ENCODE peak calls at places on chromosomes 2 and 18, in ten cellular contexts. One of them, this sample, is unnamed.

GRCh38 chr2:234218261-234219180 is 168.0 kb downstream of the SPP2 start:
- DNase-seq in NCI-H226: no peak
- DNase-seq in body of pancreas: no peak
- DNase-seq in AG08395: peak
- DNase-seq in iris pigment epithelial cell: no peak
- DNase-seq in WTC11: no peak
- DNase-seq in NAMALWA: no peak
- DNase-seq in fibroblast of lung: no peak
- DNase-seq in activated CD4-positive, alpha-beta T cell treated with anti-CD3 and anti-CD28 coated beads for 48 hours: no peak
- DNase-seq in NCI-H774: no peak
- DNase-seq in this sample: peak

GRCh38 chr2:27961997-27962396 is 71.5 kb downstream of the BABAM2 start:
- DNase-seq in body of pancreas: no peak
- DNase-seq in WTC11: no peak
- DNase-seq in iris pigment epithelial cell: peak
- DNase-seq in activated CD4-positive, alpha-beta T cell treated with anti-CD3 and anti-CD28 coated beads for 48 hours: no peak
- DNase-seq in AG08395: no peak
- DNase-seq in fibroblast of lung: peak
- DNase-seq in NAMALWA: no peak
- DNase-seq in NCI-H774: no peak
- DNase-seq in NCI-H226: peak
- DNase-seq in this sample: no peak

GRCh38 chr2:227325824-227326195 is 759 bp downstream of the MFF start:
- DNase-seq in AG08395: peak
- DNase-seq in WTC11: peak
- DNase-seq in NAMALWA: no peak
- DNase-seq in fibroblast of lung: peak
- DNase-seq in iris pigment epithelial cell: peak
- DNase-seq in activated CD4-positive, alpha-beta T cell treated with anti-CD3 and anti-CD28 coated beads for 48 hours: peak
- DNase-seq in NCI-H226: peak
- DNase-seq in body of pancreas: peak
- DNase-seq in NCI-H774: no peak
- DNase-seq in this sample: peak

GRCh38 chr2:238884812-238885408 is 37.0 kb downstream of the TWIST2 start:
- DNase-seq in activated CD4-positive, alpha-beta T cell treated with anti-CD3 and anti-CD28 coated beads for 48 hours: no peak
- DNase-seq in AG08395: no peak
- DNase-seq in NCI-H226: no peak
- DNase-seq in WTC11: no peak
- DNase-seq in body of pancreas: no peak
- DNase-seq in NCI-H774: no peak
- DNase-seq in NAMALWA: no peak
- DNase-seq in fibroblast of lung: no peak
- DNase-seq in iris pigment epithelial cell: no peak
- DNase-seq in this sample: no peak

GRCh38 chr2:172462393-172463381 is 35.3 kb downstream of the ITGA6 start:
- DNase-seq in AG08395: no peak
- DNase-seq in activated CD4-positive, alpha-beta T cell treated with anti-CD3 and anti-CD28 coated beads for 48 hours: peak
- DNase-seq in iris pigment epithelial cell: no peak
- DNase-seq in NCI-H774: no peak
- DNase-seq in fibroblast of lung: no peak
- DNase-seq in WTC11: no peak
- DNase-seq in body of pancreas: no peak
- DNase-seq in NCI-H226: no peak
- DNase-seq in NAMALWA: peak
- DNase-seq in this sample: no peak

GRCh38 chr2:205198130-205198505 is 484.2 kb upstream of the NRP2 start:
- DNase-seq in activated CD4-positive, alpha-beta T cell treated with anti-CD3 and anti-CD28 coated beads for 48 hours: no peak
- DNase-seq in NAMALWA: no peak
- DNase-seq in body of pancreas: peak
- DNase-seq in fibroblast of lung: peak
- DNase-seq in AG08395: peak
- DNase-seq in NCI-H226: peak
- DNase-seq in WTC11: no peak
- DNase-seq in iris pigment epithelial cell: peak
- DNase-seq in NCI-H774: no peak
- DNase-seq in this sample: no peak

GRCh38 chr2:132252894-132253264 is 91.1 kb upstream of the ANKRD30BL start:
- DNase-seq in NAMALWA: no peak
- DNase-seq in NCI-H226: no peak
- DNase-seq in AG08395: no peak
- DNase-seq in WTC11: no peak
- DNase-seq in NCI-H774: no peak
- DNase-seq in iris pigment epithelial cell: no peak
- DNase-seq in fibroblast of lung: no peak
- DNase-seq in activated CD4-positive, alpha-beta T cell treated with anti-CD3 and anti-CD28 coated beads for 48 hours: no peak
- DNase-seq in body of pancreas: no peak
- DNase-seq in this sample: no peak

GRCh38 chr18:43563780-43564179 is 286.5 kb upstream of the SYT4 start:
- DNase-seq in AG08395: peak
- DNase-seq in NAMALWA: peak
- DNase-seq in NCI-H774: peak
- DNase-seq in body of pancreas: peak
- DNase-seq in iris pigment epithelial cell: peak
- DNase-seq in WTC11: no peak
- DNase-seq in fibroblast of lung: peak
- DNase-seq in NCI-H226: no peak
- DNase-seq in activated CD4-positive, alpha-beta T cell treated with anti-CD3 and anti-CD28 coated beads for 48 hours: no peak
- DNase-seq in this sample: peak

GRCh38 chr2:215961981-215962380 is 51.4 kb downstream of the MREG start:
- DNase-seq in NCI-H774: no peak
- DNase-seq in body of pancreas: no peak
- DNase-seq in activated CD4-positive, alpha-beta T cell treated with anti-CD3 and anti-CD28 coated beads for 48 hours: no peak
- DNase-seq in fibroblast of lung: no peak
- DNase-seq in NAMALWA: no peak
- DNase-seq in WTC11: no peak
- DNase-seq in iris pigment epithelial cell: no peak
- DNase-seq in NCI-H226: no peak
- DNase-seq in AG08395: no peak
- DNase-seq in this sample: no peak

GRCh38 chr2:28263690-28264089 is 129.0 kb upstream of the FOSL2 start:
- DNase-seq in activated CD4-positive, alpha-beta T cell treated with anti-CD3 and anti-CD28 coated beads for 48 hours: no peak
- DNase-seq in NAMALWA: no peak
- DNase-seq in NCI-H226: no peak
- DNase-seq in fibroblast of lung: no peak
- DNase-seq in iris pigment epithelial cell: no peak
- DNase-seq in WTC11: no peak
- DNase-seq in body of pancreas: no peak
- DNase-seq in AG08395: no peak
- DNase-seq in NCI-H774: no peak
- DNase-seq in this sample: no peak